ENCODE peak calls at places on chromosomes 6 and 20, in five cellular contexts. E, O, T, D and W are unnamed samples.

GRCh38 chr6:19210849-19211590 is 626.1 kb upstream of the ID4 start:
- DNase-seq in E (peak; percentile 22), O (no peak), T (no peak), D (peak; percentile 25), W (no peak)

GRCh38 chr20:33561981-33562601 is 72.2 kb downstream of the CBFA2T2 start:
- DNase-seq in E (peak; percentile 72), O (no peak), T (peak; percentile 58), D (peak; percentile 65), W (peak; percentile 58)

GRCh38 chr20:59776059-59776603 is 157.3 kb downstream of the SYCP2 start:
- DNase-seq in E (peak; percentile 13), O (no peak), T (no peak), D (no peak), W (no peak)

GRCh38 chr6:37690964-37691735 is 6.5 kb downstream of the MDGA1 start:
- DNase-seq in E (no peak), O (no peak), T (no peak), D (no peak), W (no peak)

GRCh38 chr6:157054531-157054979 is 268.8 kb downstream of the TMEM242 start:
- DNase-seq in E (no peak), O (no peak), T (no peak), D (no peak), W (no peak)

GRCh38 chr6:37187321-37188022 is 17.5 kb downstream of the PIM1 start:
- DNase-seq in E (no peak), O (no peak), T (no peak), D (no peak), W (no peak)

GRCh38 chr20:50744143-50744792 is 12.9 kb downstream of the PARD6B start:
- DNase-seq in E (peak; percentile 53), O (peak; percentile 66), T (peak; percentile 84), D (peak; percentile 43), W (peak; percentile 85)

GRCh38 chr6:5490495-5491069 is 229.3 kb downstream of the FARS2 start:
- DNase-seq in E (no peak), O (no peak), T (no peak), D (no peak), W (no peak)

GRCh38 chr20:23050847-23051627 is 1.6 kb upstream of the THBD start:
- DNase-seq in E (peak; percentile 84), O (peak; percentile 71), T (peak; percentile 34), D (peak; percentile 87), W (peak; percentile 35)

GRCh38 chr20:4808872-4809271 is 87.2 kb downstream of the PRND start:
- DNase-seq in E (no peak), O (no peak), T (no peak), D (no peak), W (peak; percentile 31)

GRCh38 chr20:48772183-48772976 is 55.4 kb downstream of the PREX1 start:
- DNase-seq in E (peak; percentile 59), O (peak; percentile 62), T (no peak), D (peak; percentile 63), W (no peak)

GRCh38 chr6:34226731-34227586 is 9.7 kb upstream of the HMGA1 start:
- DNase-seq in E (no peak), O (no peak), T (no peak), D (no peak), W (no peak)

GRCh38 chr20:37559312-37560027 is 31.8 kb upstream of the BLCAP start:
- DNase-seq in E (no peak), O (no peak), T (no peak), D (no peak), W (no peak)

GRCh38 chr6:5497896-5498578 is 236.7 kb downstream of the FARS2 start:
- DNase-seq in E (no peak), O (no peak), T (no peak), D (no peak), W (peak; percentile 91)

GRCh38 chr6:129667621-129668020 is 42.4 kb downstream of the ARHGAP18 start:
- DNase-seq in E (no peak), O (no peak), T (no peak), D (no peak), W (peak; percentile 65)

GRCh38 chr6:39239527-39240154 is 10.4 kb upstream of the KCNK5 start:
- DNase-seq in E (no peak), O (no peak), T (no peak), D (no peak), W (no peak)

GRCh38 chr20:16701296-16701695 is 28.5 kb upstream of the SNRPB2 start:
- DNase-seq in E (no peak), O (no peak), T (no peak), D (no peak), W (no peak)

GRCh38 chr6:135496805-135497411 is 632 bp downstream of the AHI1 start:
- DNase-seq in E (no peak), O (no peak), T (no peak), D (no peak), W (no peak)

GRCh38 chr6:30611150-30611855 is 5.7 kb downstream of the PPP1R10 start:
- DNase-seq in E (no peak), O (no peak), T (no peak), D (no peak), W (no peak)

GRCh38 chr6:30612687-30613248 is 4.3 kb downstream of the PPP1R10 start:
- DNase-seq in E (no peak), O (no peak), T (peak; percentile 84), D (no peak), W (peak; percentile 52)

GRCh38 chr6:30613251-30614043 is 3.6 kb downstream of the PPP1R10 start:
- DNase-seq in E (no peak), O (no peak), T (no peak), D (no peak), W (peak; percentile 24)

GRCh38 chr6:30611856-30612194 is 5.2 kb downstream of the PPP1R10 start:
- DNase-seq in E (no peak), O (no peak), T (no peak), D (no peak), W (no peak)

GRCh38 chr6:30612213-30612612 is 4.8 kb downstream of the PPP1R10 start:
- DNase-seq in E (no peak), O (no peak), T (no peak), D (no peak), W (peak; percentile 43)
- TF ChIP-seq CTCF in E (no peak), O (no peak), T (peak; percentile 46), D (peak; percentile 38), W (peak; percentile 68)

GRCh38 chr6:81450180-81450579 is 302.3 kb downstream of the TENT5A start:
- DNase-seq in E (no peak), O (no peak), T (no peak), D (no peak), W (peak; percentile 89)
- TF ChIP-seq CTCF in E (no peak), O (no peak), T (no peak), D (peak; percentile 21), W (peak; percentile 61)

DNA sequence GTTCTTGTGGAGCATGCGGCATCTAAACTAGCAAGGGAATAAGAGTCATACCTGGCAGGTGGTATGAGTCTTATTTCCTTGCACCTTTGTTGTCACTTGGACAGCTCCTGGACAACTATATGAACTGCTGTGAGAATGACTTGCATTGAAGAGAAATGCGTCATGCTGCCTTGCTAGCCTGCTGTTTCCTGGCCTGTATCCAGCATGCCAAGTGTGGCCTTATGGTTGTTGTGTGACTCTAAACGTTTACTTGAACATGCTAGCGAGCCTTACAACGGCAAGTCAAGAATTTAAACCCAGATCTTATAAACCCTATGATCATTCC is 90.4 kb downstream of the CEP162 start:
- DNase-seq in E (no peak), O (no peak), T (no peak), D (no peak), W (no peak)
- TF ChIP-seq CTCF in E (no peak), O (no peak), T (no peak), D (no peak), W (no peak)

DNA sequence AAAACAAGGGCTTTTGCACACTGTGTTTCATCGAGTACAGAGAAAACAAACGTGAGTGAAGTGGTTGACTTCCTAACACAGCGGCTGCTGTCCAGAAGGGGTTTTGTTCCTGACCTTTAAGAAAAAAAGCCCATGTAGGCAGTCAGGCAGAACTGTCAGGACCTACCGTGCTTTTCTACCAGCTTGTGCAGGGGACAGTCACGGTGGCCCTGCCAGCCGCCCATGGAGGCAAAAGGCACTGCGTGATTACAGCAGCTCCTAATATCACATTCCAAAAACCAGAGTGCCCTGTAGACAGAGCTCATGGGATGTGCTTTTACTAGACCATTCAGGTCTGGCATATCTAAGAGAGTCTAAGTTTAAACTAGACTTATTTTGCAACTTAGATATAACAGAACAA is 12.2 kb downstream of the TNFAIP3 start:
- DNase-seq in E (no peak), O (no peak), T (no peak), D (no peak), W (no peak)
- TF ChIP-seq CTCF in E (no peak), O (no peak), T (no peak), D (no peak), W (no peak)